ENCODE peak calls at places on chromosomes 16 and 17, in nine cellular contexts. S is A549; X is CD8-positive, alpha-beta T cell; E is left ventricle myocardium inferior; P is fibroblast of pulmonary artery; L is astrocyte of the spinal cord; R is kidney epithelial cell; N is stomach; F is fibroblast of lung. U is an unnamed sample.
A peak's percentile ranks its signal among the peaks of the same experiment; 100 is the strongest.

GRCh38 chr17:61063528-61063927 is 336.1 kb upstream of the TBX2 start:
- DNase-seq in S (no peak), X (no peak), E (no peak), P (no peak), L (no peak), R (no peak), N (no peak), F (no peak), U (no peak)

GRCh38 chr17:80192268-80192667 is 22.4 kb downstream of the CARD14 start:
- DNase-seq in S (no peak), X (no peak), E (no peak), P (peak; percentile 9), L (no peak), R (no peak), N (no peak), F (no peak), U (peak; percentile 28)

GRCh38 chr17:34167359-34167758 is 87.7 kb upstream of the CCL2 start:
- DNase-seq in S (no peak), X (no peak), E (no peak), P (peak; percentile 11), L (no peak), R (no peak), N (peak; percentile 50), F (peak; percentile 35), U (no peak)

GRCh38 chr17:11940904-11941303 is 56.4 kb downstream of the ZNF18 start:
- DNase-seq in S (no peak), X (no peak), E (no peak), P (no peak), L (no peak), R (no peak), N (no peak), F (no peak), U (no peak)

GRCh38 chr17:35119370-35120185 is at the start of gene RAD51D:
- DNase-seq in S (peak; percentile 83), X (peak; percentile 73), E (peak; percentile 77), P (peak; percentile 66), L (peak; percentile 59), R (no peak), N (peak; percentile 81), F (peak; percentile 60), U (peak; percentile 78)

GRCh38 chr17:29107933-29108805 is 65.2 kb downstream of the PIPOX start:
- DNase-seq in S (peak; percentile 61), X (no peak), E (peak; percentile 56), P (no peak), L (no peak), R (no peak), N (peak; percentile 42), F (peak; percentile 12), U (no peak)

GRCh38 chr17:29588561-29589411 is 662 bp downstream of the GIT1 start:
- DNase-seq in S (peak; percentile 70), X (peak; percentile 47), E (no peak), P (peak; percentile 32), L (no peak), R (no peak), N (no peak), F (peak; percentile 9), U (no peak)

GRCh38 chr17:1107777-1108559 is 71.8 kb downstream of the ABR start:
- DNase-seq in S (no peak), X (no peak), E (no peak), P (no peak), L (no peak), R (no peak), N (no peak), F (no peak), U (no peak)

GRCh38 chr17:75272848-75273184 is 1.8 kb upstream of the MIF4GD start:
- DNase-seq in S (no peak), X (no peak), E (no peak), P (no peak), L (no peak), R (no peak), N (no peak), F (no peak), U (no peak)

GRCh38 chr16:69833357-69833781 is 71.2 kb downstream of the WWP2 start:
- DNase-seq in S (no peak), X (no peak), E (no peak), P (peak; percentile 8), L (peak; percentile 38), R (no peak), N (no peak), F (peak; percentile 56), U (no peak)

GRCh38 chr16:17224859-17225258 is 245.9 kb downstream of the XYLT1 start:
- DNase-seq in S (no peak), X (peak; percentile 29), E (peak; percentile 30), P (peak; percentile 51), L (peak; percentile 70), R (no peak), N (peak; percentile 36), F (peak; percentile 88), U (no peak)

GRCh38 chr17:17900615-17901520 is 64.1 kb upstream of the SREBF1 start:
- DNase-seq in S (peak; percentile 83), X (no peak), E (peak; percentile 81), P (peak; percentile 97), L (peak; percentile 98), R (peak; percentile 47), N (peak; percentile 60), F (peak; percentile 99), U (no peak)

GRCh38 chr16:24525970-24526559 is 13.3 kb upstream of the RBBP6 start:
- DNase-seq in S (peak; percentile 61), X (no peak), E (no peak), P (peak; percentile 77), L (no peak), R (no peak), N (peak; percentile 50), F (peak; percentile 22), U (no peak)

GRCh38 chr16:73308776-73309175 is 260.8 kb upstream of the ZFHX3 start:
- DNase-seq in S (no peak), X (no peak), E (no peak), P (no peak), L (no peak), R (no peak), N (no peak), F (no peak), U (no peak)

GRCh38 chr16:64975821-64976220 is 146.0 kb downstream of the CDH11 start:
- DNase-seq in S (no peak), X (no peak), E (no peak), P (peak; percentile 16), L (no peak), R (no peak), N (no peak), F (no peak), U (no peak)

GRCh38 chr17:82936768-82937171 is 96.9 kb upstream of the ZNF750 start:
- DNase-seq in S (no peak), X (no peak), E (peak; percentile 12), P (no peak), L (no peak), R (no peak), N (peak; percentile 22), F (no peak), U (no peak)

DNA sequence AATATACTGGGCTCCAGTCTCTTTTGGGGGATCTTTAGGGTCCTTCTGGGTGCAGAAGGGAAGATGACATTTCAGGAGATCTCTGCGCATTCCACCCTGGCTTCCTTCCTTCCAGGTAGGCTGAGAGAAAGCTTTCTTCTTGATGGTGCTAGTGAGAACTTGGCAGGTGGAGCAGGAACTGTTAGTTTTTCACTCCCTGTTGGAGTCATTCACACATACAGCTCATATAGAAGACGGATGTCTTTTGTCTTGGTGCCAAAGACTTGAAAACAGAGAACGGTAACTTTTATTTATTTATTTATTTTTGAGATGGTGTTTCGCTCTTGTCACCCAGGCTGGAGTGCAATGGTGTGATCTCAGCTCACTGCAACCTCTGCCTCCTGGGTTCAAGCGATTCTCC is 43.9 kb downstream of the PITPNC1 start:
- DNase-seq in S (no peak), X (no peak), E (no peak), P (no peak), L (no peak), R (no peak), N (no peak), F (no peak), U (no peak)
- TF ChIP-seq CTCF in S (no peak), X (no peak), E (no peak), P (no peak), L (no peak), R (no peak), N (no peak), F (no peak), U (no peak)

GRCh38 chr17:57269598-57270255 is 13.4 kb downstream of the MSI2 start:
- DNase-seq in S (no peak), X (no peak), E (no peak), P (no peak), L (no peak), R (no peak), N (no peak), F (no peak), U (no peak)
- TF ChIP-seq CTCF in S (no peak), X (no peak), E (no peak), P (no peak), L (no peak), R (no peak), N (no peak), F (no peak), U (no peak)

GRCh38 chr17:59558953-59559352 is 6.5 kb upstream of the DHX40 start:
- DNase-seq in S (no peak), X (no peak), E (no peak), P (peak; percentile 45), L (peak; percentile 17), R (no peak), N (no peak), F (peak; percentile 45), U (no peak)
- TF ChIP-seq CTCF in S (peak; percentile 44), X (no peak), E (peak; percentile 29), P (peak; percentile 36), L (peak; percentile 22), R (peak; percentile 21), N (no peak), F (no peak), U (peak; percentile 45)

GRCh38 chr16:8905795-8906591 is 23.8 kb downstream of the LITAFD start:
- DNase-seq in S (peak; percentile 25), X (no peak), E (no peak), P (no peak), L (no peak), R (no peak), N (no peak), F (no peak), U (no peak)
- TF ChIP-seq CTCF in S (peak; percentile 24), X (no peak), E (no peak), P (peak; percentile 40), L (peak; percentile 43), R (peak; percentile 30), N (no peak), F (peak; percentile 13), U (peak; percentile 36)

GRCh38 chr17:57834146-57834741 is 15.6 kb downstream of the MRPS23 start:
- DNase-seq in S (no peak), X (no peak), E (peak; percentile 64), P (no peak), L (peak; percentile 46), R (peak; percentile 48), N (peak; percentile 91), F (no peak), U (no peak)
- TF ChIP-seq CTCF in S (no peak), X (no peak), E (peak; percentile 14), P (no peak), L (no peak), R (peak; percentile 20), N (peak; percentile 49), F (no peak), U (no peak)

GRCh38 chr17:68822752-68823289 is 132.4 kb downstream of the ABCA8 start:
- DNase-seq in S (no peak), X (no peak), E (no peak), P (no peak), L (no peak), R (no peak), N (no peak), F (no peak), U (no peak)
- TF ChIP-seq CTCF in S (no peak), X (no peak), E (no peak), P (no peak), L (no peak), R (no peak), N (no peak), F (no peak), U (no peak)